ENCODE peak calls at places on chromosomes 11 and 22, in seven cellular contexts. D is mesendoderm, L is neuronal stem cell, G is IMR-90, S is mesenchymal stem cell, Y is H1, H is trophoblast cell. R is an unnamed sample.
A peak's percentile ranks its signal among the peaks of the same experiment; 100 is the strongest.

GRCh38 chr22:45974498-45974897 is 2.5 kb downstream of the WNT7B start:
- DNase-seq in D (no peak), L (no peak), G (no peak), S (no peak), Y (no peak), H (no peak), R (no peak)

GRCh38 chr22:45892681-45893461 is 84.1 kb downstream of the WNT7B start:
- DNase-seq in D (no peak), L (no peak), G (no peak), S (no peak), Y (no peak), H (no peak), R (no peak)

GRCh38 chr11:86800076-86800955 is at the start of gene PRSS23:
- DNase-seq in D (peak; percentile 68), L (peak; percentile 79), G (peak; percentile 44), S (peak; percentile 68), Y (no peak), H (peak; percentile 60), R (peak; percentile 64)

GRCh38 chr11:27423125-27423524 is 49.5 kb downstream of the LGR4 start:
- DNase-seq in D (peak; percentile 82), L (no peak), G (peak; percentile 80), S (peak; percentile 95), Y (no peak), H (peak; percentile 99), R (no peak)

GRCh38 chr11:1387961-1388762 is 1.6 kb upstream of the BRSK2 start:
- DNase-seq in D (peak; percentile 55), L (no peak), G (no peak), S (no peak), Y (no peak), H (no peak), R (peak; percentile 71)

GRCh38 chr11:70270877-70271634 is 566 bp downstream of the PPFIA1 start:
- DNase-seq in D (peak; percentile 51), L (peak; percentile 51), G (peak; percentile 65), S (peak; percentile 70), Y (no peak), H (peak; percentile 52), R (peak; percentile 53)

GRCh38 chr11:68010058-68011041 is at the start of gene ALDH3B1:
- DNase-seq in D (peak; percentile 71), L (no peak), G (peak; percentile 70), S (peak; percentile 94), Y (no peak), H (peak; percentile 95), R (peak; percentile 62)

GRCh38 chr22:46068908-46069481 is 81.3 kb upstream of the PPARA start:
- DNase-seq in D (no peak), L (no peak), G (peak; percentile 49), S (peak; percentile 14), Y (no peak), H (no peak), R (no peak)

GRCh38 chr11:85821636-85822035 is 10.7 kb upstream of the SYTL2 start:
- DNase-seq in D (no peak), L (no peak), G (peak; percentile 56), S (no peak), Y (no peak), H (no peak), R (no peak)

GRCh38 chr22:28029201-28029948 is 110.3 kb upstream of the PITPNB start:
- DNase-seq in D (peak; percentile 51), L (no peak), G (peak; percentile 49), S (peak; percentile 35), Y (no peak), H (no peak), R (no peak)

GRCh38 chr11:93063101-93063500 is 93.7 kb downstream of the MTNR1B start:
- DNase-seq in D (no peak), L (no peak), G (peak; percentile 27), S (no peak), Y (no peak), H (no peak), R (no peak)

GRCh38 chr22:23248583-23248982 is 68.3 kb downstream of the BCR start:
- DNase-seq in D (peak; percentile 76), L (no peak), G (peak; percentile 63), S (no peak), Y (no peak), H (no peak), R (peak; percentile 61)

GRCh38 chr11:107183963-107184362 is 165.7 kb upstream of the GUCY1A2 start:
- DNase-seq in D (no peak), L (no peak), G (no peak), S (no peak), Y (no peak), H (no peak), R (no peak)

GRCh38 chr11:44834846-44835245 is 108.1 kb downstream of the TSPAN18 start:
- DNase-seq in D (no peak), L (no peak), G (no peak), S (no peak), Y (no peak), H (no peak), R (no peak)

GRCh38 chr11:106389096-106389495 is 311.6 kb downstream of the AASDHPPT start:
- DNase-seq in D (no peak), L (no peak), G (peak; percentile 75), S (peak; percentile 67), Y (no peak), H (peak; percentile 90), R (no peak)

GRCh38 chr11:48043111-48043997 is 63.0 kb downstream of the PTPRJ start:
- DNase-seq in D (no peak), L (no peak), G (no peak), S (no peak), Y (no peak), H (no peak), R (no peak)

GRCh38 chr11:114172871-114173444 is 113.4 kb downstream of the ZBTB16 start:
- DNase-seq in D (no peak), L (no peak), G (no peak), S (no peak), Y (no peak), H (no peak), R (no peak)

GRCh38 chr11:114174712-114175495 is 115.4 kb downstream of the ZBTB16 start:
- DNase-seq in D (no peak), L (no peak), G (no peak), S (no peak), Y (no peak), H (no peak), R (no peak)

GRCh38 chr11:114172055-114172861 is 112.7 kb downstream of the ZBTB16 start:
- DNase-seq in D (no peak), L (no peak), G (no peak), S (no peak), Y (no peak), H (no peak), R (no peak)

GRCh38 chr11:114175706-114176105 is 116.2 kb downstream of the ZBTB16 start:
- DNase-seq in D (peak; percentile 67), L (no peak), G (no peak), S (no peak), Y (no peak), H (no peak), R (no peak)

GRCh38 chr11:114173836-114174235 is 114.3 kb downstream of the ZBTB16 start:
- DNase-seq in D (no peak), L (no peak), G (no peak), S (no peak), Y (no peak), H (no peak), R (no peak)
- H2AK5ac ChIP-seq in D (no peak overlapping the region), L (no peak overlapping the region), G (no peak overlapping the region), S (no peak overlapping the region), Y (no peak overlapping the region), H (no peak overlapping the region), R (no peak overlapping the region)

GRCh38 chr11:17411418-17411817 is 23.0 kb upstream of the KCNJ11 start:
- DNase-seq in D (no peak), L (no peak), G (no peak), S (no peak), Y (no peak), H (no peak), R (no peak)

GRCh38 chr11:17408026-17408425 is 19.6 kb upstream of the KCNJ11 start:
- DNase-seq in D (no peak), L (no peak), G (no peak), S (no peak), Y (no peak), H (no peak), R (no peak)

GRCh38 chr11:17412488-17413180 is 24.2 kb upstream of the KCNJ11 start:
- DNase-seq in D (peak; percentile 27), L (peak; percentile 56), G (no peak), S (no peak), Y (no peak), H (no peak), R (no peak)

GRCh38 chr11:17408641-17409040 is 20.2 kb upstream of the KCNJ11 start:
- DNase-seq in D (no peak), L (no peak), G (no peak), S (no peak), Y (no peak), H (no peak), R (no peak)

DNA sequence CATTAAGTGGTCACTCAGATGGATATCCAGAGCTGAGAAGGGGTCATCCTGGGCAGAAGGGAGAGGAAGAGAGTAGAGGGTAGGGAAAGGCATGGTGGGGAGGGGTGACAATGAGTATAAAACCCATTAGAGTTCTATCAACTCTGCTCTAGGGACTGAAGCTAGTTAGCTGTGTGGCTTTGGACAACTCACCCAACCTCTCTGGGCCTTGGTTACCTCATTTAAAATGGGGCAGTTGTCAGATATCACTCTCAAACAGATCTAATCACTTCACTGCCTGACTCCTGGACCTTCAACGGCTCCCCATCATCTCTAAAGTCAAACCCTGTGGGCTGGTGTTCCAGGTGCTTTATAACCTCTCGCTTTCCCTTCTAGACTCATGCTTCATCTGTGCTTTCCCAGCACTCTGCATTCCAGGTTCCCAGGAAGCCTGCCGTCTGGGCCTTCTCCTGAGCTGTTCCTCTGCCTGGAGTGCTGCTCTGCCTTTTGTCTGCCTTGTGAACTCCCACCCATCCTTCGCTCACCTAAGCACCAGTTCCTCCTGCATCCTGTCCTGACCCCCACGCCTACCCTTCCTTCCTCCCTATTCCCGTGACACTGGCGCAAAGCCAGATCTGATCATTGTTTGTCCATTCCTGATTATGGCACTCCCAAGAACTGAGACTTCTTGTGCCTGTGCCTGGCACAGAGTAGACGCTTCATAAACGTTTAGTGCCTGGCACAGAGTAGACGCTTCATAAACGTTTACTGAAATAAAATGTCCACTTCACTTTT is 22.3 kb upstream of the KCNJ11 start:
- DNase-seq in D (no peak), L (no peak), G (no peak), S (no peak), Y (no peak), H (no peak), R (no peak)
- H3K4me1 ChIP-seq in D (no peaks in the 10 kb centered on the region), L (peaks cover 13% of the 10 kb centered on the region), G (no peaks in the 10 kb centered on the region), S (no peaks in the 10 kb centered on the region), Y (peaks cover 4% of the 10 kb centered on the region), H (no peaks in the 10 kb centered on the region), R (no peaks in the 10 kb centered on the region)

GRCh38 chr22:48089601-48090331 is 1327.3 kb downstream of the TBC1D22A start:
- DNase-seq in D (no peak), L (no peak), G (no peak), S (no peak), Y (no peak), H (no peak), R (no peak)
- H3K27me3 ChIP-seq in D (no peaks in the 10 kb centered on the region), L (no peaks in the 10 kb centered on the region), G (no peaks in the 10 kb centered on the region), S (no peaks in the 10 kb centered on the region), Y (no peaks in the 10 kb centered on the region), H (no peaks in the 10 kb centered on the region), R (no peaks in the 10 kb centered on the region)

DNA sequence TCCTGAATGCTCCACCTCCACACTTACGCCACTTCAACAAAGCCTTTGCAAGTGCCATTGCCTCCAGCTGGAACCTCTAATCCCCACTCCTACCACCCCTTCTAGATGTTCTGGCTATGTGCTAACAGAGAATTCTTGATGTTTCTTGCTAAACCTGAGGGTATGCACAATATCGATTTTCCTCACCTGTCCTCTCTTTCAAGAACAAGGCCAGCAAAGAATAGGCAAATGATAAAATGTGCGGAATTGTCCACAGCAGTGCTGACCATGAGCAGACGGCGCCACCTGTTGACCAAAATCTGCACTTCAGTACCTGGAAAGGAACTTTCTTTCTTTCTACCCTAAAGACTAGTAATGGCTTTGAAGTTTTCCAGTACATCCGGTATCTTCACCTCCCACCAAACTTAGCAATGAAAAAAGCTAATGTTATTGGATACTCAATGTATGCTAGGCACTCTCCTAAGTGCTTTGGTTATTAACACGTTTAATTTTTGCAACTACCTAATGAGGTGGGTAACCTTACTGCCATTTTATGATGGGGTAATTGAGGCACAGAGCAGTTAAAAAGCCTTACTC is 3.4 kb downstream of the TIMM10 start:
- DNase-seq in D (peak; percentile 79), L (peak; percentile 74), G (peak; percentile 59), S (peak; percentile 59), Y (no peak), H (peak; percentile 91), R (peak; percentile 64)
- H2AK5ac ChIP-seq in D (no peak overlapping the region), L (no peak overlapping the region), G (no peak overlapping the region), S (no peak overlapping the region), Y (no peak overlapping the region), H (no peak overlapping the region), R (no peak overlapping the region)

R was measured in H9.